ENCODE peak calls at places on chromosomes 12 and 14, in ten cellular contexts. I, K, X, F, J, C, U, R, Y and O are unnamed samples.

GRCh38 chr14:96762650-96763049 is 34.5 kb upstream of the VRK1 start:
- DNase-seq in I (peak; percentile 19), K (peak; percentile 27), X (no peak), F (peak; percentile 62), J (peak; percentile 20), C (no peak), U (peak; percentile 11), R (no peak), Y (peak; percentile 71), O (no peak)

GRCh38 chr12:115740586-115741155 is 536.8 kb downstream of the MED13L start:
- DNase-seq in I (no peak), K (no peak), X (no peak), F (no peak), J (no peak), C (no peak), U (no peak), R (no peak), Y (no peak), O (no peak)

GRCh38 chr14:34794941-34795340 is 80.2 kb downstream of the BAZ1A start:
- DNase-seq in I (no peak), K (no peak), X (no peak), F (peak; percentile 5), J (no peak), C (no peak), U (no peak), R (no peak), Y (no peak), O (no peak)

GRCh38 chr12:31476437-31476836 is 114.5 kb downstream of the DENND5B start:
- DNase-seq in I (no peak), K (peak; percentile 23), X (no peak), F (no peak), J (no peak), C (no peak), U (no peak), R (no peak), Y (no peak), O (no peak)

GRCh38 chr14:21049263-21049662 is 7.1 kb downstream of the RNASE7 start:
- DNase-seq in I (no peak), K (no peak), X (no peak), F (no peak), J (no peak), C (no peak), U (peak; percentile 20), R (no peak), Y (no peak), O (no peak)

GRCh38 chr14:60646202-60646886 is 2.9 kb downstream of the SIX1 start:
- DNase-seq in I (no peak), K (no peak), X (no peak), F (no peak), J (no peak), C (no peak), U (peak; percentile 90), R (no peak), Y (peak; percentile 72), O (no peak)

GRCh38 chr12:107557589-107558100 is 128.0 kb upstream of the PWP1 start:
- DNase-seq in I (no peak), K (no peak), X (no peak), F (no peak), J (no peak), C (no peak), U (no peak), R (peak; percentile 34), Y (no peak), O (no peak)

GRCh38 chr12:69042970-69043369 is 110.0 kb upstream of the CPM start:
- DNase-seq in I (no peak), K (no peak), X (no peak), F (peak; percentile 31), J (no peak), C (no peak), U (no peak), R (no peak), Y (peak; percentile 73), O (peak; percentile 62)

GRCh38 chr12:104345234-104346066 is 41.9 kb downstream of the EID3 start:
- DNase-seq in I (no peak), K (no peak), X (no peak), F (no peak), J (no peak), C (no peak), U (no peak), R (no peak), Y (peak; percentile 60), O (no peak)

GRCh38 chr12:96143392-96143791 is 50.8 kb upstream of the ELK3 start:
- DNase-seq in I (no peak), K (no peak), X (no peak), F (no peak), J (no peak), C (no peak), U (no peak), R (no peak), Y (no peak), O (no peak)

GRCh38 chr12:65649126-65649525 is 175.2 kb upstream of the HMGA2 start:
- DNase-seq in I (no peak), K (no peak), X (no peak), F (peak; percentile 99), J (no peak), C (no peak), U (peak; percentile 99), R (no peak), Y (no peak), O (peak; percentile 57)

GRCh38 chr12:109723311-109723791 is 9.7 kb downstream of the FAM222A start:
- DNase-seq in I (no peak), K (no peak), X (no peak), F (no peak), J (peak; percentile 38), C (no peak), U (no peak), R (no peak), Y (no peak), O (no peak)

GRCh38 chr12:88063375-88063774 is 34.2 kb upstream of the C12orf50 start:
- DNase-seq in I (no peak), K (no peak), X (no peak), F (peak; percentile 7), J (no peak), C (no peak), U (no peak), R (no peak), Y (no peak), O (no peak)

GRCh38 chr12:96063046-96063445 is 27.7 kb upstream of the LTA4H start:
- DNase-seq in I (no peak), K (no peak), X (no peak), F (no peak), J (no peak), C (no peak), U (peak; percentile 16), R (no peak), Y (no peak), O (no peak)

GRCh38 chr12:115830633-115831032 is 446.9 kb downstream of the MED13L start:
- DNase-seq in I (no peak), K (no peak), X (no peak), F (no peak), J (no peak), C (no peak), U (no peak), R (no peak), Y (no peak), O (no peak)

GRCh38 chr12:69903548-69903947 is 78.5 kb downstream of the MYRFL start:
- DNase-seq in I (no peak), K (no peak), X (no peak), F (no peak), J (no peak), C (no peak), U (no peak), R (no peak), Y (no peak), O (no peak)

GRCh38 chr12:56288705-56289387 is 11.3 kb downstream of the CS start:
- DNase-seq in I (no peak), K (no peak), X (no peak), F (no peak), J (no peak), C (no peak), U (no peak), R (no peak), Y (no peak), O (no peak)

GRCh38 chr12:6620137-6620884 is 13.1 kb upstream of the CHD4 start:
- DNase-seq in I (peak; percentile 57), K (no peak), X (no peak), F (peak; percentile 53), J (no peak), C (no peak), U (peak; percentile 18), R (peak; percentile 55), Y (peak; percentile 98), O (peak; percentile 59)

GRCh38 chr14:67285876-67286452 is 44.7 kb downstream of the PALS1 start:
- DNase-seq in I (no peak), K (no peak), X (no peak), F (peak; percentile 61), J (peak; percentile 56), C (no peak), U (peak; percentile 34), R (no peak), Y (no peak), O (no peak)

GRCh38 chr14:56099081-56099797 is 19.0 kb upstream of the PELI2 start:
- DNase-seq in I (no peak), K (no peak), X (no peak), F (peak; percentile 83), J (no peak), C (no peak), U (no peak), R (no peak), Y (no peak), O (no peak)

GRCh38 chr12:101407054-101407437 is 526 bp downstream of the ARL1 start:
- DNase-seq in I (no peak), K (peak; percentile 38), X (no peak), F (no peak), J (no peak), C (no peak), U (no peak), R (no peak), Y (no peak), O (no peak)

GRCh38 chr12:22518067-22518719 is 26.1 kb downstream of the C2CD5 start:
- DNase-seq in I (no peak), K (no peak), X (no peak), F (peak; percentile 44), J (peak; percentile 38), C (no peak), U (no peak), R (no peak), Y (no peak), O (no peak)

GRCh38 chr14:73426877-73427276 is 31.5 kb downstream of the NUMB start:
- DNase-seq in I (no peak), K (no peak), X (no peak), F (peak; percentile 61), J (no peak), C (no peak), U (peak; percentile 70), R (no peak), Y (no peak), O (no peak)

GRCh38 chr12:88952543-88952942 is 372.3 kb upstream of the KITLG start:
- DNase-seq in I (no peak), K (no peak), X (no peak), F (peak; percentile 76), J (no peak), C (no peak), U (no peak), R (no peak), Y (no peak), O (no peak)